ENCODE peak calls at places on chromosomes 2 and 18, in six cellular contexts. One of them, this sample, is unnamed.

GRCh38 chr2:65456074-65456473 is 23.7 kb upstream of the SPRED2 start:
- DNase-seq in pancreas: no peak
- DNase-seq in neuronal stem cell: no peak
- DNase-seq in A549: no peak
- DNase-seq in IMR-90: peak
- DNase-seq in psoas muscle: no peak
- DNase-seq in this sample: no peak

GRCh38 chr2:129253461-129253812 is 726.0 kb upstream of the RAB6C start:
- DNase-seq in A549: no peak
- DNase-seq in pancreas: no peak
- DNase-seq in neuronal stem cell: peak
- DNase-seq in IMR-90: no peak
- DNase-seq in psoas muscle: no peak
- DNase-seq in this sample: no peak

GRCh38 chr18:70046207-70046606 is 98.5 kb upstream of the CD226 start:
- DNase-seq in neuronal stem cell: no peak
- DNase-seq in pancreas: no peak
- DNase-seq in IMR-90: no peak
- DNase-seq in psoas muscle: no peak
- DNase-seq in A549: no peak
- DNase-seq in this sample: no peak

GRCh38 chr2:27916293-27917015 is 25.9 kb downstream of the BABAM2 start:
- DNase-seq in neuronal stem cell: no peak
- DNase-seq in psoas muscle: no peak
- DNase-seq in pancreas: no peak
- DNase-seq in A549: no peak
- DNase-seq in IMR-90: no peak
- DNase-seq in this sample: no peak

GRCh38 chr2:27441958-27442281 is 261 bp upstream of the KRTCAP3 start:
- DNase-seq in neuronal stem cell: no peak
- DNase-seq in A549: no peak
- DNase-seq in pancreas: no peak
- DNase-seq in IMR-90: no peak
- DNase-seq in psoas muscle: no peak
- DNase-seq in this sample: no peak

GRCh38 chr2:10042301-10043161 is 819 bp upstream of the KLF11 start:
- DNase-seq in IMR-90: peak
- DNase-seq in neuronal stem cell: no peak
- DNase-seq in psoas muscle: peak
- DNase-seq in pancreas: peak
- DNase-seq in A549: no peak
- DNase-seq in this sample: no peak

GRCh38 chr2:429575-430254 is 141.8 kb upstream of the ALKAL2 start:
- DNase-seq in neuronal stem cell: no peak
- DNase-seq in pancreas: no peak
- DNase-seq in psoas muscle: no peak
- DNase-seq in A549: no peak
- DNase-seq in IMR-90: no peak
- DNase-seq in this sample: no peak

GRCh38 chr2:68465081-68465916 is 1.8 kb downstream of the FBXO48 start:
- DNase-seq in IMR-90: peak
- DNase-seq in A549: no peak
- DNase-seq in neuronal stem cell: no peak
- DNase-seq in pancreas: no peak
- DNase-seq in psoas muscle: no peak
- DNase-seq in this sample: no peak

GRCh38 chr2:181106789-181107418 is 126.5 kb downstream of the UBE2E3 start:
- DNase-seq in IMR-90: peak
- DNase-seq in A549: peak
- DNase-seq in psoas muscle: no peak
- DNase-seq in neuronal stem cell: no peak
- DNase-seq in pancreas: no peak
- DNase-seq in this sample: no peak

GRCh38 chr2:72623481-72623880 is 202.4 kb downstream of the EXOC6B start:
- DNase-seq in psoas muscle: no peak
- DNase-seq in IMR-90: no peak
- DNase-seq in neuronal stem cell: no peak
- DNase-seq in pancreas: no peak
- DNase-seq in A549: no peak
- DNase-seq in this sample: no peak

GRCh38 chr18:52394602-52395001 is 54.6 kb downstream of the DCC start:
- DNase-seq in neuronal stem cell: no peak
- DNase-seq in IMR-90: no peak
- DNase-seq in A549: no peak
- DNase-seq in psoas muscle: no peak
- DNase-seq in pancreas: no peak
- DNase-seq in this sample: no peak

DNA sequence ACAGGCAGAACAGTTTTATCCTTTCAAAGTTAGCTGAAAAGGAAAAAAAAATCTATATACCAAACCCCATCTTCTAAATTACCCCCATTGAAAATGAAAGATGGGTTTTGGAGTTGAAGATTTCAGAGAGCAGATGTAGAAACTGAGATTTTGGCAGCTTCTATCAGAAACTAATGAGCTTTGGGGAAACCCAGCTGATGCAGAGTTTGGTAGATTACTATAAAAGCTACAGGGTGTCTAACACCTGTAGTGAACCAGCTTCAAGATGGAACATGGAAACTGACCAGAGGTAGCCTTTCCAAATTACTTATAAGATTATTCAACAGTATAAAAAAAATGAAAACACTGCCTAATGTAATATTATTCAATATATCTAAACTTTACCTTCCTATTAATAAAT is 583.1 kb downstream of the XIRP2 start:
- DNase-seq in IMR-90: no peak
- DNase-seq in pancreas: no peak
- DNase-seq in neuronal stem cell: no peak
- DNase-seq in psoas muscle: no peak
- DNase-seq in A549: no peak
- DNase-seq in this sample: no peak
- H3K27ac ChIP-seq in IMR-90: no peak
- H3K27ac ChIP-seq in pancreas: no peak
- H3K27ac ChIP-seq in neuronal stem cell: no peak
- H3K27ac ChIP-seq in psoas muscle: no peak
- H3K27ac ChIP-seq in A549: no peak
- H3K27ac ChIP-seq in this sample: no peak

GRCh38 chr2:227125506-227125905 is 38.5 kb downstream of the COL4A4 start:
- DNase-seq in psoas muscle: no peak
- DNase-seq in IMR-90: no peak
- DNase-seq in neuronal stem cell: no peak
- DNase-seq in A549: no peak
- DNase-seq in pancreas: no peak
- DNase-seq in this sample: no peak
- H3K4me3 ChIP-seq in psoas muscle: no peak
- H3K4me3 ChIP-seq in IMR-90: no peak
- H3K4me3 ChIP-seq in neuronal stem cell: no peak
- H3K4me3 ChIP-seq in A549: no peak
- H3K4me3 ChIP-seq in pancreas: no peak
- H3K4me3 ChIP-seq in this sample: no peak

DNA sequence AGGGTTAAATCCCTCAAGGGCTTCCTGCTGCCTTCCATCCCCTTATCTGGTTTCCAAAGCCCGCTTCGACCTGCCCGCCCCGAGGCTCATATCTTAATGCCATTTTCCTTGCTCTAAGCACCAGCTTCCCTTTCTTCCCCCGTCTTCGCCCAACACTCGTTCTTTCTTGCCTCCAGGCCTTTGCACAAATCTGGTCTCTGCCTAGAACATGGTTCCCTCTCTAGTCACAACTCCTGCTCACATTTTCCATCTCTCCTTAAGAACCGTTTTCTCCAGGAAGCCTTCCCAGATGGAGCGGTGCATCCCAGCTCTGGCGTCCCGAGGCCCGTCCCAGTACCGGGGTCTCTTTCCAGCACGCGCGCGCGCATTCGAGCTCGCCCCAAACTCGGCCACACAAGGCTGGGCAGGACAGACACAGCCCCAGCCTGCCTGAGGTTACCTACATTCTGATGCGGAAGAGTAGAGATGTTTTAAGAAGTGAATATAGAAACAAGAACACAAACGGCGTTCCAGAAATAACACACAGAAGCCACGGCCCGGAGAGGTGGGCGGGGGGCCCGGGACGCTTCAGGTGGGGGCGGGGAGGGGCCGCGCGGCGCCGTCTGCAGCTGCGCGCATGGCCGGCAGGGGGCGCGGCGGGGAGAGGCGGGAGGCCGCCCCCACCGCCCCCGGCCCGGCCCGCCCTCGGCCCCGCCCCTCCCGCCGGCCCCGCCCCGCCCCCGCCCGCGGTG is at the start of gene DGKD:
- DNase-seq in IMR-90: no peak
- DNase-seq in psoas muscle: peak
- DNase-seq in pancreas: peak
- DNase-seq in A549: peak
- DNase-seq in neuronal stem cell: peak
- DNase-seq in this sample: peak
- H3K27ac ChIP-seq in IMR-90: peak
- H3K27ac ChIP-seq in psoas muscle: peak
- H3K27ac ChIP-seq in pancreas: no peak
- H3K27ac ChIP-seq in A549: peak
- H3K27ac ChIP-seq in neuronal stem cell: peak
- H3K27ac ChIP-seq in this sample: peak

DNA sequence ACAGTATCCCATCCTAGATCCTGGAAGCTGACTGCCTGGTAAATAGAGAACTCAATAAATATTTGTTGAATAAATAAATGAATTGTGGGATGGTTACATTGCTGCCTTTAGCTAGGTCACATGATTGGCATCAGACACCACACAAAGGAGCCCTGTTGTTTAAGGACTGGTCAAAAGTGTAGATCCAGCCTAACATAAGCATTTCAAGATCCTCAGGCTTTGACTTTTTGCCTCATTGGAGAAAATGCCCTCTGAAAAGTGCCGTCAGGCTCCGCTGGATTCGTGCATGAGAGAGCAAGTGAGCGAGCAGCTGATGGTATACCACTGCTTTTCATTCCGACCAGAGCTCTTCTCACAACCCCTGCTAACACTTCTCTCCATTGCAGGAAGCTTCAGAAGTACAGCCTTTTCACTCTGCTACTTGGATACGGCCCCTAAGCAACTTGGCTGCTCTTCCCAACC is 1.3 kb upstream of the ZNF24 start:
- DNase-seq in neuronal stem cell: no peak
- DNase-seq in psoas muscle: no peak
- DNase-seq in pancreas: peak
- DNase-seq in A549: no peak
- DNase-seq in IMR-90: no peak
- DNase-seq in this sample: no peak
- H3K4me3 ChIP-seq in neuronal stem cell: no peak
- H3K4me3 ChIP-seq in psoas muscle: no peak
- H3K4me3 ChIP-seq in pancreas: peak
- H3K4me3 ChIP-seq in A549: no peak
- H3K4me3 ChIP-seq in IMR-90: no peak
- H3K4me3 ChIP-seq in this sample: no peak

GRCh38 chr2:40512246-40512645 is 60.4 kb upstream of the SLC8A1 start:
- DNase-seq in neuronal stem cell: no peak
- DNase-seq in psoas muscle: no peak
- DNase-seq in pancreas: no peak
- DNase-seq in IMR-90: no peak
- DNase-seq in A549: no peak
- DNase-seq in this sample: no peak
- H3K27ac ChIP-seq in neuronal stem cell: no peak
- H3K27ac ChIP-seq in psoas muscle: peak
- H3K27ac ChIP-seq in pancreas: peak
- H3K27ac ChIP-seq in IMR-90: no peak
- H3K27ac ChIP-seq in A549: no peak
- H3K27ac ChIP-seq in this sample: peak

GRCh38 chr2:208326016-208326415 is 60.0 kb downstream of the PIKFYVE start:
- DNase-seq in psoas muscle: no peak
- DNase-seq in pancreas: no peak
- DNase-seq in IMR-90: no peak
- DNase-seq in neuronal stem cell: no peak
- DNase-seq in A549: no peak
- DNase-seq in this sample: no peak
- H3K4me3 ChIP-seq in psoas muscle: no peak
- H3K4me3 ChIP-seq in pancreas: no peak
- H3K4me3 ChIP-seq in IMR-90: no peak
- H3K4me3 ChIP-seq in neuronal stem cell: no peak
- H3K4me3 ChIP-seq in A549: no peak
- H3K4me3 ChIP-seq in this sample: no peak

GRCh38 chr2:216114476-216115223 is 5.5 kb downstream of the XRCC5 start:
- DNase-seq in neuronal stem cell: peak
- DNase-seq in pancreas: peak
- DNase-seq in IMR-90: peak
- DNase-seq in psoas muscle: peak
- DNase-seq in A549: peak
- DNase-seq in this sample: peak

GRCh38 chr2:216111122-216111521 is 2.0 kb downstream of the XRCC5 start:
- DNase-seq in psoas muscle: no peak
- DNase-seq in A549: no peak
- DNase-seq in pancreas: no peak
- DNase-seq in IMR-90: no peak
- DNase-seq in neuronal stem cell: no peak
- DNase-seq in this sample: no peak

GRCh38 chr2:216115224-216115582 is 6.1 kb downstream of the XRCC5 start:
- DNase-seq in psoas muscle: no peak
- DNase-seq in A549: peak
- DNase-seq in pancreas: no peak
- DNase-seq in IMR-90: no peak
- DNase-seq in neuronal stem cell: no peak
- DNase-seq in this sample: no peak

GRCh38 chr2:216112926-216113325 is 3.8 kb downstream of the XRCC5 start:
- DNase-seq in psoas muscle: no peak
- DNase-seq in A549: no peak
- DNase-seq in pancreas: no peak
- DNase-seq in IMR-90: no peak
- DNase-seq in neuronal stem cell: no peak
- DNase-seq in this sample: no peak

DNA sequence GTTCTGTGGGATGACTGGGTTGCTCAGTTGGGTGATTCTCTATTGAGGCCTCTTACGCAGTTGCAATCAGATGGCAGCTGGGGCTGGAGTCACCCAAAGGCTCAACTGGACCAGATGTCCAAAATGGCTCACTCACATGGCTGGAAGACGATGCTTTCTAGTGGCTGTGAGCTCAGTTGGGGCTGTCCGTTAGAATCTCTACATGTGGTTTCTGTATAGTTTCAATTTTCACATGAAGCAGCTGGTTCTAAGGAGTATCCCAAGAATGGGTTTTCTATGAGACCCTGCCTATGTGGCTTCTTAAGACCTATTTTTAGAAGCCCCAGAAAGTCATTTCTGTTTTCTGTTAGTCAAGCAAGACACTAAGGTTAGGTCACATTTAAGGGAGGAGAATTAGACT is 4.4 kb downstream of the XRCC5 start:
- DNase-seq in psoas muscle: no peak
- DNase-seq in A549: no peak
- DNase-seq in neuronal stem cell: no peak
- DNase-seq in pancreas: no peak
- DNase-seq in IMR-90: no peak
- DNase-seq in this sample: no peak
- H3K27ac ChIP-seq in psoas muscle: no peak
- H3K27ac ChIP-seq in A549: no peak
- H3K27ac ChIP-seq in neuronal stem cell: no peak
- H3K27ac ChIP-seq in pancreas: no peak
- H3K27ac ChIP-seq in IMR-90: no peak
- H3K27ac ChIP-seq in this sample: no peak

This sample was measured in gastrocnemius medialis.